ENCODE peak calls at places on chromosomes 6 and 20, in six cellular contexts. C is stimulated activated CD8-positive, alpha-beta memory T cell treated with anti-CD3 and anti-CD28 coated beads, Interleukin-12 subunit alpha, Interleukin-12 subunit beta, amount 100 ng/mL, for 1 hour; H is effector CD4-positive, alpha-beta T cell; A is stimulated activated CD4-positive, alpha-beta T cell treated with anti-CD3 and anti-CD28 coated beads, Interleukin-2, amount 100 ng/mL, for 48 hours; Z is caudate nucleus; V is CD8-positive, alpha-beta T cell. T is an unnamed sample.

GRCh38 chr6:47405273-47405672 is 72.3 kb upstream of the CD2AP start:
- DNase-seq in C (no peak), H (no peak), A (no peak), Z (no peak), V (no peak), T (no peak)

GRCh38 chr20:8532169-8532568 is 400.1 kb downstream of the PLCB1 start:
- DNase-seq in C (no peak), H (no peak), A (no peak), Z (no peak), V (no peak), T (no peak)

GRCh38 chr20:61680096-61680495 is 385.6 kb downstream of the TAF4 start:
- DNase-seq in C (no peak), H (no peak), A (no peak), Z (no peak), V (no peak), T (no peak)

GRCh38 chr20:62914970-62915457 is 11.3 kb downstream of the DIDO1 start:
- DNase-seq in C (no peak), H (no peak), A (no peak), Z (peak; percentile 50), V (no peak), T (peak; percentile 83)

GRCh38 chr20:60001027-60001567 is 42.9 kb downstream of the CDH26 start:
- DNase-seq in C (no peak), H (no peak), A (no peak), Z (no peak), V (no peak), T (no peak)

GRCh38 chr6:38264605-38265004 is 375.1 kb downstream of the BTBD9 start:
- DNase-seq in C (no peak), H (no peak), A (no peak), Z (no peak), V (no peak), T (no peak)

GRCh38 chr20:12166053-12166717 is 248.5 kb downstream of the BTBD3 start:
- DNase-seq in C (no peak), H (no peak), A (no peak), Z (no peak), V (no peak), T (no peak)

GRCh38 chr20:32727663-32728062 is 15.6 kb downstream of the COMMD7 start:
- DNase-seq in C (no peak), H (no peak), A (no peak), Z (peak; percentile 4), V (no peak), T (peak; percentile 21)

GRCh38 chr6:126743051-126743450 is 375.4 kb upstream of the RSPO3 start:
- DNase-seq in C (no peak), H (no peak), A (no peak), Z (no peak), V (no peak), T (no peak)

GRCh38 chr6:5490495-5491069 is 229.3 kb downstream of the FARS2 start:
- DNase-seq in C (no peak), H (no peak), A (no peak), Z (no peak), V (no peak), T (no peak)

GRCh38 chr6:121847806-121848522 is 412.5 kb downstream of the GJA1 start:
- DNase-seq in C (no peak), H (no peak), A (no peak), Z (no peak), V (no peak), T (peak; percentile 63)

GRCh38 chr6:42550277-42550676 is 13.6 kb upstream of the UBR2 start:
- DNase-seq in C (no peak), H (no peak), A (no peak), Z (no peak), V (no peak), T (no peak)

GRCh38 chr6:104525677-104526322 is 333.9 kb downstream of the HACE1 start:
- DNase-seq in C (peak; percentile 35), H (peak; percentile 39), A (peak; percentile 58), Z (peak; percentile 49), V (peak; percentile 70), T (peak; percentile 93)

GRCh38 chr20:23820493-23820892 is 6.0 kb downstream of the CST2 start:
- DNase-seq in C (no peak), H (no peak), A (no peak), Z (no peak), V (no peak), T (no peak)

GRCh38 chr6:38352636-38353035 is 287.1 kb downstream of the BTBD9 start:
- DNase-seq in C (no peak), H (no peak), A (no peak), Z (no peak), V (no peak), T (no peak)

GRCh38 chr6:85460951-85461805 is 11.3 kb downstream of the NT5E start:
- DNase-seq in C (peak; percentile 26), H (no peak), A (no peak), Z (no peak), V (peak; percentile 75), T (no peak)

GRCh38 chr6:42104095-42104806 is 38.2 kb downstream of the C6orf132 start:
- DNase-seq in C (peak; percentile 50), H (peak; percentile 46), A (peak; percentile 78), Z (no peak), V (peak; percentile 85), T (peak; percentile 16)

GRCh38 chr6:54846243-54846856 is at the start of gene FAM83B:
- DNase-seq in C (no peak), H (no peak), A (no peak), Z (no peak), V (no peak), T (no peak)